ENCODE peak calls at places on chromosomes 5 and 9, in seven cellular contexts. A is AG04449, Z is uterus, U is Caki2, T is H54, S is HL-60, W is SW 1271. H is an unnamed sample.

GRCh38 chr5:172149073-172149472 is 39.0 kb downstream of the STK10 start:
- DNase-seq in A (peak), Z (no peak), U (peak), T (peak), S (no peak), W (no peak), H (no peak)

GRCh38 chr9:122498883-122499288 is 11.7 kb upstream of the OR1J2 start:
- DNase-seq in A (no peak), Z (no peak), U (peak), T (peak), S (peak), W (peak), H (peak)

GRCh38 chr5:143245929-143246561 is 157.4 kb downstream of the NR3C1 start:
- DNase-seq in A (peak), Z (no peak), U (peak), T (peak), S (no peak), W (peak), H (peak)

GRCh38 chr5:82151622-82152021 is 126.5 kb downstream of the RPS23 start:
- DNase-seq in A (no peak), Z (no peak), U (no peak), T (no peak), S (no peak), W (no peak), H (no peak)

GRCh38 chr5:95892784-95893354 is 68.8 kb downstream of the ELL2 start:
- DNase-seq in A (no peak), Z (no peak), U (no peak), T (no peak), S (peak), W (peak), H (no peak)

GRCh38 chr9:35798658-35799366 is 7.4 kb downstream of the NPR2 start:
- DNase-seq in A (no peak), Z (no peak), U (peak), T (peak), S (peak), W (no peak), H (peak)

GRCh38 chr5:2039180-2039531 is 156.4 kb upstream of the IRX4 start:
- DNase-seq in A (no peak), Z (no peak), U (peak), T (no peak), S (no peak), W (no peak), H (no peak)

GRCh38 chr5:10277773-10278630 is 27.9 kb downstream of the CCT5 start:
- DNase-seq in A (no peak), Z (no peak), U (no peak), T (no peak), S (no peak), W (no peak), H (no peak)

GRCh38 chr9:16727452-16728127 is 142.9 kb downstream of the BNC2 start:
- DNase-seq in A (no peak), Z (no peak), U (peak), T (no peak), S (no peak), W (no peak), H (no peak)

GRCh38 chr5:139822553-139823425 is 27.2 kb downstream of the PSD2 start:
- DNase-seq in A (no peak), Z (no peak), U (no peak), T (no peak), S (no peak), W (no peak), H (no peak)

GRCh38 chr9:134381671-134382505 is 55.6 kb downstream of the RXRA start:
- DNase-seq in A (no peak), Z (no peak), U (no peak), T (no peak), S (peak), W (no peak), H (no peak)

GRCh38 chr5:17794829-17795228 is 160.6 kb downstream of the TAF11L14 start:
- DNase-seq in A (no peak), Z (no peak), U (no peak), T (no peak), S (peak), W (no peak), H (no peak)

GRCh38 chr9:94212091-94212490 is 47.0 kb upstream of the ZNF169 start:
- DNase-seq in A (no peak), Z (no peak), U (no peak), T (no peak), S (no peak), W (no peak), H (no peak)

GRCh38 chr9:89374176-89374575 is 55.9 kb downstream of the SECISBP2 start:
- DNase-seq in A (no peak), Z (no peak), U (no peak), T (no peak), S (no peak), W (no peak), H (no peak)

GRCh38 chr9:96554326-96554725 is 65.3 kb downstream of the CDC14B start:
- DNase-seq in A (no peak), Z (no peak), U (no peak), T (no peak), S (no peak), W (no peak), H (no peak)

H was measured in Panc1.